ENCODE peak calls at places on chromosomes 12 and 14, in four cellular contexts. One of them, this sample, is unnamed.

GRCh38 chr12:46221255-46222128 is 47.4 kb downstream of the SLC38A1 start:
- DNase-seq in NT2/D1: no peak
- DNase-seq in GM12878: no peak
- DNase-seq in HEK293T: no peak
- DNase-seq in this sample: no peak

GRCh38 chr14:104746071-104746545 is 6.8 kb upstream of the SIVA1 start:
- DNase-seq in NT2/D1: no peak
- DNase-seq in HEK293T: no peak
- DNase-seq in GM12878: peak; percentile 16
- DNase-seq in this sample: no peak

GRCh38 chr12:57089259-57090245 is 638 bp downstream of the NAB2 start:
- DNase-seq in GM12878: no peak
- DNase-seq in NT2/D1: no peak
- DNase-seq in HEK293T: no peak
- DNase-seq in this sample: no peak

GRCh38 chr12:64890873-64891468 is 66.5 kb downstream of the TBC1D30 start:
- DNase-seq in HEK293T: peak; percentile 59
- DNase-seq in NT2/D1: peak; percentile 51
- DNase-seq in GM12878: no peak
- DNase-seq in this sample: peak; percentile 61

GRCh38 chr14:52021971-52022600 is 32.7 kb downstream of the RTRAF start:
- DNase-seq in NT2/D1: no peak
- DNase-seq in GM12878: peak; percentile 69
- DNase-seq in HEK293T: no peak
- DNase-seq in this sample: no peak

GRCh38 chr12:5388581-5389535 is 43.0 kb upstream of the NTF3 start:
- DNase-seq in GM12878: no peak
- DNase-seq in HEK293T: no peak
- DNase-seq in NT2/D1: no peak
- DNase-seq in this sample: no peak

GRCh38 chr12:108253540-108253939 is 85.6 kb downstream of the CMKLR1 start:
- DNase-seq in NT2/D1: peak; percentile 16
- DNase-seq in GM12878: no peak
- DNase-seq in HEK293T: no peak
- DNase-seq in this sample: no peak

GRCh38 chr14:86357119-86357518 is 827.2 kb downstream of the FLRT2 start:
- DNase-seq in HEK293T: no peak
- DNase-seq in GM12878: no peak
- DNase-seq in NT2/D1: no peak
- DNase-seq in this sample: no peak

GRCh38 chr14:95818581-95818980 is 58.1 kb upstream of the TUNAR start:
- DNase-seq in GM12878: no peak
- DNase-seq in HEK293T: no peak
- DNase-seq in NT2/D1: no peak
- DNase-seq in this sample: no peak

GRCh38 chr12:27822076-27822712 is 42.2 kb upstream of the MANSC4 start:
- DNase-seq in NT2/D1: no peak
- DNase-seq in HEK293T: no peak
- DNase-seq in GM12878: peak; percentile 69
- DNase-seq in this sample: no peak

GRCh38 chr12:31363826-31364225 is 37.9 kb upstream of the SINHCAF start:
- DNase-seq in NT2/D1: no peak
- DNase-seq in GM12878: no peak
- DNase-seq in HEK293T: no peak
- DNase-seq in this sample: no peak

GRCh38 chr12:77488041-77488620 is 342.6 kb upstream of the NAV3 start:
- DNase-seq in HEK293T: no peak
- DNase-seq in GM12878: no peak
- DNase-seq in NT2/D1: no peak
- DNase-seq in this sample: no peak

GRCh38 chr12:52044284-52044983 is 6.8 kb upstream of the NR4A1 start:
- DNase-seq in HEK293T: no peak
- DNase-seq in GM12878: no peak
- DNase-seq in NT2/D1: no peak
- DNase-seq in this sample: no peak

GRCh38 chr12:89706551-89707348 is 1.9 kb downstream of the ATP2B1 start:
- DNase-seq in NT2/D1: no peak
- DNase-seq in HEK293T: peak; percentile 8
- DNase-seq in GM12878: no peak
- DNase-seq in this sample: no peak

GRCh38 chr14:105844047-105844630 is 317.8 kb downstream of the TMEM121 start:
- DNase-seq in GM12878: no peak
- DNase-seq in NT2/D1: no peak
- DNase-seq in HEK293T: no peak
- DNase-seq in this sample: no peak

GRCh38 chr12:87690236-87690810 is 338.9 kb downstream of the C12orf50 start:
- DNase-seq in GM12878: no peak
- DNase-seq in HEK293T: no peak
- DNase-seq in NT2/D1: no peak
- DNase-seq in this sample: no peak

GRCh38 chr14:81400202-81400678 is at the start of gene STON2:
- DNase-seq in HEK293T: peak; percentile 35
- DNase-seq in NT2/D1: no peak
- DNase-seq in GM12878: no peak
- DNase-seq in this sample: no peak

GRCh38 chr12:122850695-122851350 is 15.6 kb downstream of the HIP1R start:
- DNase-seq in HEK293T: no peak
- DNase-seq in GM12878: no peak
- DNase-seq in NT2/D1: no peak
- DNase-seq in this sample: no peak

GRCh38 chr12:82686223-82687019 is at the start of gene TMTC2:
- DNase-seq in HEK293T: peak; percentile 89
- DNase-seq in GM12878: peak; percentile 84
- DNase-seq in NT2/D1: peak; percentile 68
- DNase-seq in this sample: peak; percentile 62

GRCh38 chr14:51848120-51848519 is 12.3 kb upstream of the GNG2 start:
- DNase-seq in GM12878: no peak
- DNase-seq in HEK293T: no peak
- DNase-seq in NT2/D1: no peak
- DNase-seq in this sample: no peak

GRCh38 chr12:63845726-63846125 is 1.2 kb downstream of the SRGAP1 start:
- DNase-seq in NT2/D1: no peak
- DNase-seq in HEK293T: no peak
- DNase-seq in GM12878: no peak
- DNase-seq in this sample: peak; percentile 88

GRCh38 chr12:45130881-45131281 is 80.0 kb upstream of the DBX2 start:
- DNase-seq in GM12878: peak; percentile 16
- DNase-seq in NT2/D1: peak; percentile 67
- DNase-seq in HEK293T: peak; percentile 64
- DNase-seq in this sample: peak; percentile 28

GRCh38 chr12:110561471-110562201 is 21.5 kb downstream of the PPTC7 start:
- DNase-seq in GM12878: no peak
- DNase-seq in HEK293T: no peak
- DNase-seq in NT2/D1: no peak
- DNase-seq in this sample: no peak

GRCh38 chr12:12466157-12466556 is 96.5 kb downstream of the DUSP16 start:
- DNase-seq in GM12878: no peak
- DNase-seq in HEK293T: no peak
- DNase-seq in NT2/D1: no peak
- DNase-seq in this sample: no peak

GRCh38 chr12:22046968-22047390 is 961 bp downstream of the CMAS start:
- DNase-seq in GM12878: no peak
- DNase-seq in HEK293T: no peak
- DNase-seq in NT2/D1: no peak
- DNase-seq in this sample: no peak

GRCh38 chr12:47773062-47773857 is at the start of gene SLC48A1:
- DNase-seq in HEK293T: peak; percentile 95
- DNase-seq in NT2/D1: peak; percentile 57
- DNase-seq in GM12878: no peak
- DNase-seq in this sample: peak; percentile 30
- TF ChIP-seq SUZ12 in HEK293T: no peak
- TF ChIP-seq SUZ12 in NT2/D1: no peak
- TF ChIP-seq SUZ12 in GM12878: no peak
- TF ChIP-seq SUZ12 in this sample: no peak

GRCh38 chr14:56147980-56148901 is 30.0 kb downstream of the PELI2 start:
- DNase-seq in HEK293T: no peak
- DNase-seq in GM12878: no peak
- DNase-seq in NT2/D1: no peak
- DNase-seq in this sample: no peak
- TF ChIP-seq SUZ12 in HEK293T: no peak
- TF ChIP-seq SUZ12 in GM12878: no peak
- TF ChIP-seq SUZ12 in NT2/D1: no peak
- TF ChIP-seq SUZ12 in this sample: no peak

GRCh38 chr14:54253195-54253947 is 143.4 kb upstream of the CDKN3 start:
- DNase-seq in NT2/D1: no peak
- DNase-seq in GM12878: no peak
- DNase-seq in HEK293T: no peak
- DNase-seq in this sample: peak; percentile 30
- TF ChIP-seq SUZ12 in NT2/D1: no peak
- TF ChIP-seq SUZ12 in GM12878: no peak
- TF ChIP-seq SUZ12 in HEK293T: no peak
- TF ChIP-seq SUZ12 in this sample: no peak

DNA sequence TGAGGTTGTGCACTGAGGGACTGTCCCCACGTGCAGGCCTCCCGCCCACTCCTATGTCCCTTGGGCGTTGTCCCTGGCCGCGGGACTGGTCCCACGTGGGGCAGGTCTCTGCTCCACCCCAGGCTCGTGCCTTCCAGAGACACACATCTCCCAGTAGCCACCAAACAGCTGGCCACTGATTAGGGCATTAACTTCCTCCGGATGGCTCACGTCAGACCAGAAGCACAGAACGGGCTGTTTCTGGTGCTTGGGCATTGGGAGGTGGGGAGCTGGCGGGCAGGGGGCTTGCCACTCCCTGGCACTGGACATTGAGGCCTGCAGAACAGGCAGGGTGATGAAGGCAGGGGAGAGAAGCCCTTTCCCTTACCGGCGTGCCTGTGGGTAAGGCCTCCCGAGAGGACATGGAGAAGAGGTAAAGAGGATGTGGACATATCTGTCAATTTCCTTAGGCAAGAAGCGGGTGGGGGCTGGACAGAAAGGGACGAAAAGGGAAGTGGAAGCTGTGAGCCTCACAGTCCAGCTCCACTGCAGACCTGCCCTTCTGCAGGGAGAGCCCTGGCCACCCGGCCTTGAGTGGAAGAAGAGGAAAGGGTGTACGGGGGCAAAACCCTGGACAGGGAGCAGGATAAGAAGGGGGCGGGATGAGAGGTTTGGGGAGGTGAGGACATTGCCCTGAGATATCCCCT is 101.2 kb downstream of the NINJ2 start:
- DNase-seq in NT2/D1: no peak
- DNase-seq in HEK293T: no peak
- DNase-seq in GM12878: no peak
- DNase-seq in this sample: no peak
- TF ChIP-seq SUZ12 in NT2/D1: no peak
- TF ChIP-seq SUZ12 in HEK293T: no peak
- TF ChIP-seq SUZ12 in GM12878: no peak
- TF ChIP-seq SUZ12 in this sample: no peak

DNA sequence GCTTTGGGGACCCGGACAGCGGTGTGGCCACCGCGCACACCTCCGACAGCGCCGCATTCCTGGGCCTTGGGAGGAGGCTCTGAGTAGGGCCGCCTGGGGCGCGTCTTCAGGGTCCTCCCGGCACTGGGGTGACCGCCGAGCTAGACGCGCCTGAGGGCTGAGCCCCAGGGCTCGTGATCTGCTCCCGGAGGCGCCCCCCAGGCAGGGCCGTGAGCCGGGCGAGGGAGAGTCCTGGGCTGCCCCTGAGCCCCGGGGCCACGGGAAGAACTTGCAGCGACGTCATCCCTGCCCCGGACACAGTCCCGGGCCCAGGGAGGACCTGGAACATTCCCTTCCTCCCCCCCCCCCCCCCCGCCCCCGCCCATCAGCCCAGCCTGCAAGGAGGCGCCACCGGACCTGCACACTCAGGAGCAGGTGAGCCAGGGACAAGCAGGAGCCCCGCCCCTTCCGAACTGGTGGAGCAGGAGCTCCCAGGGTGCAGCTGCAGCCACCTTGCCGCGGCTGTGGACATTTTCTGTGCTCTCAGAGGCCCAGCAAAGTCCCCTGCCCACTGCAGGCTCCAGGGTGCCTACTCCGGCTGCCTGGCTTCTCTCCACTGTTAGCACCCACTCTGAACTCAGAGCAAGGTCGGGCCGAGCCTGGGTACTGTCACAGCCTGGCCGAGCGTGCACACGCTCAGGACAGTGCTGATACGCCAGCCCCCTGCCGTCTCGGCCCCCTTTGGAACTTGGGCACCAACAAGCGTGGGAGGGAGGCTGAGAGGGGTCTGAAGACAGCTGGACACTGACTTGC is 50.7 kb downstream of the A2M start:
- DNase-seq in NT2/D1: peak; percentile 90
- DNase-seq in GM12878: no peak
- DNase-seq in HEK293T: peak; percentile 47
- DNase-seq in this sample: peak; percentile 77
- TF ChIP-seq SUZ12 in NT2/D1: no peak
- TF ChIP-seq SUZ12 in GM12878: no peak
- TF ChIP-seq SUZ12 in HEK293T: no peak
- TF ChIP-seq SUZ12 in this sample: no peak

GRCh38 chr12:75707983-75708382 is 196.6 kb upstream of the KRR1 start:
- DNase-seq in GM12878: no peak
- DNase-seq in NT2/D1: no peak
- DNase-seq in HEK293T: no peak
- DNase-seq in this sample: no peak

GRCh38 chr12:75706786-75707605 is 195.6 kb upstream of the KRR1 start:
- DNase-seq in NT2/D1: no peak
- DNase-seq in HEK293T: no peak
- DNase-seq in GM12878: no peak
- DNase-seq in this sample: no peak

GRCh38 chr12:75710361-75711069 is 199.1 kb upstream of the KRR1 start:
- DNase-seq in GM12878: no peak
- DNase-seq in NT2/D1: no peak
- DNase-seq in HEK293T: no peak
- DNase-seq in this sample: peak; percentile 29

GRCh38 chr12:75709474-75709873 is 198.1 kb upstream of the KRR1 start:
- DNase-seq in HEK293T: no peak
- DNase-seq in GM12878: no peak
- DNase-seq in NT2/D1: no peak
- DNase-seq in this sample: no peak

GRCh38 chr12:75708829-75709228 is 197.4 kb upstream of the KRR1 start:
- DNase-seq in GM12878: no peak
- DNase-seq in HEK293T: no peak
- DNase-seq in NT2/D1: no peak
- DNase-seq in this sample: peak; percentile 82
- TF ChIP-seq SUZ12 in GM12878: no peak
- TF ChIP-seq SUZ12 in HEK293T: no peak
- TF ChIP-seq SUZ12 in NT2/D1: no peak
- TF ChIP-seq SUZ12 in this sample: no peak

DNA sequence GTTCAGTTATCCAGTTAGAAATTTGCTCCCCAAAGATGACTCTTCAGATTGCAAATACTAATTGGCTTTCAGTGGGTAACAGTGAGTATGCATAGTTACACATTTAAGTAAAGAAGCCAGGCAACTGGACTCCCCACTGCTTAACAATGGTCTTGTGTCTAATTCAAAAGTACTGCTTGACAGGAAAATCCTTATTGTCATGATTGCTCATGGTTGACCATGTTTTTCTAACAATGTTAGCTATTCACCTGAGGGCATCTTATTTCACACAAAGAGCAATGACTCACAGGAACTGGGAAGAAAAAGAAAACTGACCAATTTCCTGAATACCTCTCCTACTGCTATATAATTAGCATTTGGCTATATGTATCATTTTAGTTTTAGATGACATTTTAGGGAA is 33.7 kb upstream of the ALG10B start:
- DNase-seq in HEK293T: no peak
- DNase-seq in GM12878: no peak
- DNase-seq in NT2/D1: peak; percentile 9
- DNase-seq in this sample: no peak
- TF ChIP-seq SUZ12 in HEK293T: no peak
- TF ChIP-seq SUZ12 in GM12878: no peak
- TF ChIP-seq SUZ12 in NT2/D1: no peak
- TF ChIP-seq SUZ12 in this sample: no peak

This sample was measured in HepG2.